ENCODE peak calls at places on chromosome 3, in four cellular contexts. T is endothelial cell of umbilical vein, D is upper lobe of right lung, S is Peyer's patch. U is an unnamed sample.

GRCh38 chr3:10435850-10436249 is 69.5 kb downstream of the ATP2B2 start:
- DNase-seq in T (no peak), D (no peak), S (no peak), U (no peak)

GRCh38 chr3:124059580-124059979 is 67.7 kb upstream of the ROPN1 start:
- DNase-seq in T (no peak), D (no peak), S (no peak), U (no peak)

GRCh38 chr3:51391566-51392300 is 648 bp downstream of the RBM15B start:
- DNase-seq in T (peak; percentile 50), D (peak; percentile 78), S (peak; percentile 54), U (peak; percentile 66)

GRCh38 chr3:21962456-21962855 is 211.4 kb upstream of the ZNF385D start:
- DNase-seq in T (no peak), D (no peak), S (no peak), U (no peak)

GRCh38 chr3:100966807-100967206 is 26.4 kb downstream of the ABI3BP start:
- DNase-seq in T (no peak), D (no peak), S (no peak), U (no peak)

GRCh38 chr3:124810970-124811369 is 76.2 kb downstream of the ITGB5 start:
- DNase-seq in T (no peak), D (no peak), S (peak; percentile 60), U (no peak)

GRCh38 chr3:110799236-110799635 is 272.4 kb upstream of the NECTIN3 start:
- DNase-seq in T (no peak), D (no peak), S (no peak), U (no peak)

GRCh38 chr3:73623316-73623715 is 1.4 kb downstream of the PDZRN3 start:
- DNase-seq in T (no peak), D (no peak), S (no peak), U (no peak)

GRCh38 chr3:17330660-17331059 is 411.8 kb downstream of the TBC1D5 start:
- DNase-seq in T (no peak), D (no peak), S (no peak), U (no peak)

GRCh38 chr3:180594631-180595348 is 7.2 kb upstream of the TTC14 start:
- DNase-seq in T (peak; percentile 55), D (no peak), S (no peak), U (no peak)

GRCh38 chr3:148990211-148990610 is 1.1 kb upstream of the GYG1 start:
- DNase-seq in T (no peak), D (no peak), S (no peak), U (peak; percentile 63)

GRCh38 chr3:137035631-137036030 is 77.8 kb downstream of the IL20RB start:
- DNase-seq in T (peak; percentile 12), D (no peak), S (no peak), U (peak; percentile 28)

GRCh38 chr3:64705946-64706345 is 18.1 kb upstream of the ADAMTS9 start:
- DNase-seq in T (no peak), D (no peak), S (no peak), U (no peak)

GRCh38 chr3:139326707-139327106 is 17.1 kb upstream of the MRPS22 start:
- DNase-seq in T (no peak), D (no peak), S (no peak), U (no peak)
- TF ChIP-seq CTCF in T (no peak), D (no peak), S (no peak), U (no peak)

DNA sequence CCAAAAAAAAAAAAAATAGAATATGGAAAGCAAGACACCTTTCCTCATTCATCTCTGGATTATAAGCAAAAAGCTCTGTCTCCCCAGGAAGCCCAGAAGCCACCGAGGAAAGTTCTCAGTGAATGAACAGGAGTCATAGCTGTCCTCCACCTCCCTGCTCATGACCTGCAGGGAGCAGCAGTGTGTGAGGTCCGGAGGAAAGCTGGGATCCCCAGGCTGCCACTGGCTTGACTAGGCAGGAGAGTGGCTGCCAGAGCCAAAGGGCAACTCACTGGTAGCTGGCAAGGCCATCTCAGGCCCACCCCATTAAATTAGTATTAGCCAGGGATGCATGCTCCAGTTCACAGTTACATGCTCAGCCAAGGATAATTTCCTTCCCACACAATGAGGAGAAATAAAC is 191.6 kb upstream of the STT3B start:
- DNase-seq in T (no peak), D (no peak), S (no peak), U (no peak)
- TF ChIP-seq CTCF in T (no peak), D (no peak), S (no peak), U (no peak)

GRCh38 chr3:4491873-4492239 is 1.3 kb upstream of the ITPR1 start:
- DNase-seq in T (no peak), D (no peak), S (no peak), U (no peak)

GRCh38 chr3:4494807-4495200 is 1.7 kb downstream of the ITPR1 start:
- DNase-seq in T (no peak), D (no peak), S (no peak), U (no peak)

GRCh38 chr3:4493931-4494806 is 1.0 kb downstream of the ITPR1 start:
- DNase-seq in T (peak; percentile 46), D (no peak), S (peak; percentile 56), U (no peak)

GRCh38 chr3:4493008-4493930 is at the start of gene ITPR1:
- DNase-seq in T (peak; percentile 99), D (peak; percentile 99), S (peak; percentile 99), U (peak; percentile 95)

GRCh38 chr3:4492240-4493007 is 724 bp upstream of the ITPR1 start:
- DNase-seq in T (peak; percentile 65), D (peak; percentile 79), S (peak; percentile 71), U (peak; percentile 25)
- TF ChIP-seq CTCF in T (no peak), D (no peak), S (no peak), U (no peak)

DNA sequence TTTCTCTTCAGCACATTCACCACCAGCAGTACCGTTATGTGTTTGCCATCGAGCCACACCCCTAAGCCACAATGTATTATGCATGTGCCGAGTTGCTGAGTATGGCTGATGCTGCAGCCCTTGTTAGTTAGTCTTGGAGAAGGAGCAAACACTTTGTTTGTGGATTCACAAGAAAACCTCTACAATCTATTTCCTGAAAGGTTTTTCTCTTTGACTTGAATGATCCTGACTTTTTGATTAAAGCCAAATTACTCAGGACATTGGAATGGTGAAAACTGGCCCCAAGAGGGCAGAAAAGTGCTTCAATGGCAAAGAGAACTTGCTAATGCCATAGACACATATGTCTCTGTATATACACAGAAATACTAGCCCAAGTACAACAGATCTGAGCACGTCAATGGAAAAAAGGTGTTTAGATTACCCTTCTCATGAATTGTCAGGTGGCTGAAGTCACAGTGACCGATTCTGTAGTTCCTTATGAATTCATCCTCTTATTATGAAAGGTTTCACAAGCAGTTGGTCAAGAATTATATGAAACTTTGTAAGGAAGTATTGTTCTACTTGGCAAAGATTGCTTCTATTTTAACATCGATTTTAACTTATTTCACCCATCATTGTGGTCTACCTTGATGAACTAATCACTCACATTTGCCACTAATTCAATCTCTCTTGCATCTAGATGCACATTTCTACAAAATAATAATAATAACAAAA is 103.0 kb downstream of the P3H2 start:
- DNase-seq in T (peak; percentile 84), D (no peak), S (no peak), U (no peak)
- TF ChIP-seq CTCF in T (peak; percentile 28), D (peak; percentile 30), S (peak; percentile 53), U (peak; percentile 20)

GRCh38 chr3:69831737-69832136 is 92.5 kb downstream of the MITF start:
- DNase-seq in T (no peak), D (no peak), S (no peak), U (no peak)
- TF ChIP-seq CTCF in T (no peak), D (no peak), S (no peak), U (no peak)

GRCh38 chr3:12496453-12496761 is 12.1 kb downstream of the TSEN2 start:
- DNase-seq in T (no peak), D (no peak), S (no peak), U (no peak)

GRCh38 chr3:12501360-12502020 is 17.2 kb downstream of the TSEN2 start:
- DNase-seq in T (no peak), D (no peak), S (no peak), U (no peak)

GRCh38 chr3:12490547-12490946 is 6.3 kb downstream of the TSEN2 start:
- DNase-seq in T (no peak), D (no peak), S (no peak), U (no peak)

GRCh38 chr3:12495749-12496452 is 11.6 kb downstream of the TSEN2 start:
- DNase-seq in T (no peak), D (no peak), S (no peak), U (no peak)
- TF ChIP-seq CTCF in T (no peak), D (no peak), S (no peak), U (peak; percentile 12)

DNA sequence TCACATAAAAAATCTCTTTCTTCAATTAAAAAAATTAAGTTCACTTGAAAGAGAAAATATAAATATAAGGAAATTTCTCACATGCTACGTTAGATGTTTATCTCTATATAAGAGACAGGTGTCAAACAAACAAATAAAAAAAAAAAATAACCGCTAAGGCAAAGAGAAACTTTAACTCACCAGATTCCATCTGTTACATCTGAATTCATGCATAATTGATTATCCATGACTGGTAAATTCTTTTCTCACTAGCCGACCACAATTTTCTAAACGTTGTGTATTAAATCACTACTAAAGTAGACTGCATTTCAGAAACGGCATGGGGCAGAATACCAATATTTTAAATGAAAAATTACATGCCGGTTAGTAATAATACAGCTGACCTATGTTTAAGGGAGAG is 9.6 kb upstream of the SATB1 start:
- DNase-seq in T (no peak), D (no peak), S (no peak), U (no peak)
- TF ChIP-seq CTCF in T (no peak), D (no peak), S (no peak), U (no peak)